ENCODE peak calls at places on chromosomes 12 and 14, in eight cellular contexts. Y is NCI-H460; W is non-pigmented ciliary epithelial cell; T is CD4-positive, alpha-beta memory T cell; E is fibroblast of the aortic adventitia; V is posterior cingulate gyrus; K is GOT3; M is HAP-1. Q is an unnamed sample.
A peak's percentile ranks its signal among the peaks of the same experiment; 100 is the strongest.

GRCh38 chr12:18340796-18341195 is 79.5 kb downstream of the PIK3C2G start:
- DNase-seq in T (no peak), W (no peak), M (no peak), Y (no peak), K (no peak), V (no peak), E (no peak), Q (no peak)

GRCh38 chr14:32709072-32709471 is 229.6 kb upstream of the NPAS3 start:
- DNase-seq in T (no peak), Y (no peak), K (no peak), V (no peak), M (no peak), W (peak; percentile 63), E (peak; percentile 94), Q (no peak)

GRCh38 chr14:25056688-25057078 is 6.7 kb upstream of the STXBP6 start:
- DNase-seq in Y (no peak), W (no peak), M (no peak), V (no peak), T (no peak), K (no peak), E (no peak), Q (no peak)

GRCh38 chr12:48618541-48618940 is 48.7 kb upstream of the LALBA start:
- DNase-seq in W (peak; percentile 35), E (peak; percentile 79), V (peak; percentile 73), M (peak; percentile 86), Y (peak; percentile 72), T (peak; percentile 75), K (peak; percentile 12), Q (peak; percentile 57)

GRCh38 chr12:98998697-98999299 is 353.7 kb downstream of the APAF1 start:
- DNase-seq in T (peak; percentile 16), K (no peak), W (no peak), Y (peak; percentile 46), E (peak; percentile 67), M (no peak), V (no peak), Q (peak; percentile 11)

GRCh38 chr12:18261906-18262305 is 588 bp downstream of the PIK3C2G start:
- DNase-seq in Y (no peak), E (no peak), M (no peak), W (no peak), V (no peak), T (no peak), K (no peak), Q (no peak)

GRCh38 chr14:58082491-58083098 is 69.4 kb downstream of the ARMH4 start:
- DNase-seq in M (no peak), E (peak; percentile 91), V (no peak), W (peak; percentile 75), Y (peak; percentile 64), K (no peak), T (no peak), Q (no peak)

GRCh38 chr12:583251-583869 is 79.9 kb downstream of the NINJ2 start:
- DNase-seq in Y (no peak), K (no peak), V (no peak), E (no peak), W (no peak), T (no peak), M (no peak), Q (no peak)

GRCh38 chr12:124964836-124965462 is 24.0 kb downstream of the DHX37 start:
- DNase-seq in T (no peak), K (no peak), E (no peak), W (no peak), Y (no peak), M (no peak), V (no peak), Q (no peak)

GRCh38 chr14:52791204-52792096 is at the start of gene GNPNAT1:
- DNase-seq in V (peak; percentile 78), W (peak; percentile 48), M (peak; percentile 93), K (peak; percentile 60), T (peak; percentile 92), Y (peak; percentile 89), E (peak; percentile 91), Q (peak; percentile 89)

GRCh38 chr12:50251619-50252300 is 31.6 kb downstream of the LIMA1 start:
- DNase-seq in K (no peak), M (no peak), Y (no peak), W (no peak), E (no peak), V (no peak), T (no peak), Q (no peak)

GRCh38 chr12:48078901-48079300 is 27.0 kb downstream of the SENP1 start:
- DNase-seq in E (peak; percentile 47), W (peak; percentile 30), K (no peak), V (no peak), T (no peak), Y (no peak), M (no peak), Q (no peak)

GRCh38 chr14:63689132-63689531 is 38.7 kb downstream of the SGPP1 start:
- DNase-seq in V (no peak), K (no peak), Y (no peak), M (no peak), T (no peak), E (no peak), W (no peak), Q (no peak)